ENCODE peak calls at places on chromosomes 4 and X, in four cellular contexts. W, A, P and Q are unnamed samples. For H3K27me3, the result is how much of the 10 kb centered on the place peaks cover.

GRCh38 chrX:48613502-48614160 is 16.3 kb downstream of the WDR13 start:
- DNase-seq in P (no peak), W (no peak), A (no peak), Q (no peak)

GRCh38 chr4:65670331-65671031 is at the start of gene EPHA5:
- DNase-seq in P (peak), A (no peak), W (peak), Q (no peak)

GRCh38 chr4:148052448-148052847 is 320.6 kb downstream of the ARHGAP10 start:
- DNase-seq in A (no peak), W (no peak), P (no peak), Q (no peak)

GRCh38 chr4:185020293-185020808 is 2.1 kb downstream of the HELT start:
- DNase-seq in A (no peak), P (no peak), W (no peak), Q (no peak)

GRCh38 chr4:43089730-43090129 is 197.2 kb downstream of the GRXCR1 start:
- DNase-seq in W (no peak), P (no peak), A (peak), Q (no peak)

GRCh38 chrX:134431894-134432293 is 28.1 kb upstream of the HPRT1 start:
- DNase-seq in W (no peak), A (no peak), P (no peak), Q (no peak)

GRCh38 chr4:78954048-78954666 is 14.9 kb upstream of the PAQR3 start:
- DNase-seq in A (no peak), W (no peak), P (no peak), Q (no peak)

GRCh38 chrX:23662853-23663252 is 4.4 kb upstream of the PRDX4 start:
- DNase-seq in W (peak), A (no peak), P (no peak), Q (no peak)

DNA sequence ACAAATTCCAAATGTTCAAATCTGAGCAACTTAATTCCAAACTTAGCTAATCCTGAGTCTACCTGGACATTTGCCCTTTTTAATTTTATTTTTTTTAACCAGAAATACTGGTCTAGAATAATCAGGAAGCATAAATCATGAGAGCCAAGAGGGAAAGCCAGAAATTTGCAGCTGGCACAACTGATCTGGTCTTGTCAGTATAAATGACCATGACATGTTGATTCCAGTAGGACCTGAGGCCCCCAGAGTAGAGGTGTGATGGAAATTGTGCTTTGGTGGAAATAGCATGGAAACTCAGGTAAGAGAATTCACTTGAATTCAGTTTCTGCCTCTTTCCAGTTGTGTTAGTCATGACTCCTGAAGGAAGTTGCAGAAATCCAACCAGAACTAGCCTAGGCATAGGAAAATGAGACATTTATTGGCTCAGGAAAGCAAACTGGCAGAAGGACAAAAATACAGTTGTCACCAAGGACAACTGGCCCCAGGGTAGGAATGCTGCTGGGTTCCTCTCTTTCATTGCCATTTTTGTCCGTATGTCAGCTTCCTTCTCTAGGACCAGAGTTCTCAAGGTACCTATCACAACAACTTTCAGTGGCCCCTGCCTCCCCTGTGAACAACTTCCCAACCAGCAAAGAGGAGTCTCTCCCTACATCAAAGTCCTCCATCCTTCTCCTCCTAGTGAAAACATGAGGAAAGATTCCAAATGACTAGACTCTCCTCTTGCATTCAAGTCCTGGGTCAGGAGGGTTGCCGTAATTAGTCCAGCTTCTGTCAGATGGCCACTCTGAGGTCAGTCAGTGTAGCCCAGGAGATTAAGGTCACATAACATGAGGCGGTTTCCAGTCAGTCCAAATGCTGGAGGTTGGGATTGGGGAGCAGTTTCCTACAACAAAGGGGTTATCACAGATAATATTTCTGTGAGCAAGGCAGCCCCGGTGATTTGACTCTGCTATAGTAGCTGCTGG is 29.3 kb upstream of the MYOZ2 start:
- DNase-seq in A (no peak), W (no peak), P (no peak), Q (no peak)
- H3K27ac ChIP-seq in A (peak), W (no peak), P (peak), Q (no peak)

DNA sequence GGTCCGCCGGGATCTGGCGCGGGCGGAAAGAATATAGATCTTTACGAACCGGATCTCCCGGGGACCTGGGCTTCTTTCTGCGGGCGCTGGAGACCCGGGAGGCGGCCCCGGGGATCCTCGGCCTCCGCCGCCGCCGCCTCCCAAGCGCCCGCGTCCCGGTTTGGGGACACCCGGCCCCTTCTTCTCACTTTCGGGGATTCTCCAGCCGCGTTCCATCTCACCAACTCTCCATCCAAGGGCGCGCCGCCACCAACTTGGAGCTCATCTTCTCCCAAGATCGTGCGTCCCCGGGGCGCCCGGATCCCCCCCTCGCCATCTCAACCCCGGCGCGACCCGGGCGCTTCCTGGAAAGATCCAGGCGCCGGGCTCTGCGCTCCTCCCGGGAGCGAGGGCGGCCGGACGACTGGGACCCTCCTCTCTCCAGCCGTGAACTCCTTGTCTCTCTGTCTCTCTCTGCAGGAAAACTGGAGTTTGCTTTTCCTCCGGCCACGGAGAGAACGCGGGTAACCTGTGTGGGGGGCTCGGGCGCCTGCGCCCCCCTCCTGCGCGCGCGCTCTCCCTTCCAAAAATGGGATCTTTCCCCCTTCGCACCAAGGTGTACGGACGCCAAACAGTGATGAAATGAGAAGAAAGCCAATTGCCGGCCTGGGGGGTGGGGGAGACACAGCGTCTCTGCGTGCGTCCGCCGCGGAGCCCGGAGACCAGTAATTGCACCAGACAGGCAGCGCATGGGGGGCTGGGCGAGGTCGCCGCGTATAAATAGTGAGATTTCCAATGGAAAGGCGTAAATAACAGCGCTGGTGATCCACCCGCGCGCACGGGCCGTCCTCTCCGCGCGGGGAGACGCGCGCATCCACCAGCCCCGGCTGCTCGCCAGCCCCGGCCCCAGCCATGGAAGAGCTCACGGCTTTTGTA is at the start of gene SHOX:
- DNase-seq in P (no peak), W (no peak), A (no peak), Q (no peak)
- H3K27me3 ChIP-seq in P (half or more), W (under half), A (under half), Q (under half)

GRCh38 chr4:12360391-12360790 is 931.7 kb upstream of the HS3ST1 start:
- DNase-seq in A (no peak), P (no peak), W (no peak), Q (no peak)
- H3K27ac ChIP-seq in A (no peak), P (no peak), W (no peak), Q (no peak)

DNA sequence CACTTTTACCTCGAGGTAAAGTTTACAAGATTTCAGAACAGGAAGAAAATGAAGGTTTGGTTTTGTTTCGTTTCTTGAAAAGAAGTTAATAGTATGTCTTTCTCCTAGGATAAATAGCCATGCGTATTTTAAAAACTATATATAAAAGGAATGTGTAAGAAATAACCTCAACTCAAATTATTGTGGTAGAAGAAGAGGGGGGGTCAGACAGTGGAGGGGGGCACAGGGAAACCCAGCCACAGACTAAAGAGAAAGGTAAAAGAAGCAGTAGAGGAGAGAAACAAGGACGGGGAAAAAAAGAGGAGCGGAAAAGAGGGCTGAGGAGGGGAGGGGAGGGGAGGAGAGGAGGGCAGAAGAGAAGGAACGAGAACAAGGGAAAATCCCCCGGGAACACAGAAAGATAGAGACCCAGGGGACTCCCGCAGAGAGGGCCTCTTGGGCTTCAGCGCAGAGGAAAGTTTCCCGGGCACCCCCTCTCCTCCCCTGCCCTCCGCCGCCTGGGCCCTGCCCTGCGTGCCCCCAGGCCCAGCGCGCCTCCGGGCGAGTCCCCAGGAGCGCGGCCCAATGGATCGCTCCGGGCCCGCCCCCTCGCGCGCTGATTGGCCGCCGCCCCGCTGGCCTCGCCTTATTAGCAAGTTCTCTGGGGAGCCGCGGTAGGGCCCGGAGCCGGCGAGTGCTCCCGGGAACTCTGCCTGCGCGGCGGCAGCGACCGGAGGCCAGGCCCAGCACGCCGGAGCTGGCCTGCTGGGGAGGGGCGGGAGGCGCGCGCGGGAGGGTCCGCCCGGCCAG is at the start of gene MSX1:
- DNase-seq in P (peak), W (peak), A (peak), Q (peak)
- H3K27me3 ChIP-seq in P (half or more), W (half or more), A (under half), Q (half or more)

GRCh38 chrX:68431836-68432235 is 1.5 kb downstream of the OPHN1 start:
- DNase-seq in A (no peak), W (no peak), P (no peak), Q (no peak)
- H3K27ac ChIP-seq in A (no peak), W (no peak), P (peak), Q (no peak)

GRCh38 chr4:187208641-187209040 is 485.0 kb upstream of the FAT1 start:
- DNase-seq in A (no peak), P (no peak), W (no peak), Q (no peak)

GRCh38 chr4:187215438-187215837 is 491.8 kb upstream of the FAT1 start:
- DNase-seq in W (no peak), A (no peak), P (no peak), Q (no peak)

GRCh38 chr4:187204389-187204920 is 480.8 kb upstream of the FAT1 start:
- DNase-seq in W (no peak), P (no peak), A (no peak), Q (no peak)

GRCh38 chr4:187207931-187208330 is 484.3 kb upstream of the FAT1 start:
- DNase-seq in A (no peak), P (no peak), W (no peak), Q (no peak)

GRCh38 chr4:187209921-187210613 is 486.4 kb upstream of the FAT1 start:
- DNase-seq in P (no peak), W (peak), A (no peak), Q (no peak)
- H3K27me3 ChIP-seq in P (under half), W (under half), A (under half), Q (under half)

GRCh38 chr4:36485885-36486284 is 204.5 kb downstream of the DTHD1 start:
- DNase-seq in W (no peak), A (no peak), P (no peak), Q (no peak)
- H3K27ac ChIP-seq in W (no peak), A (no peak), P (no peak), Q (no peak)

GRCh38 chrX:68594769-68595168 is 52.7 kb upstream of the STARD8 start:
- DNase-seq in A (no peak), P (no peak), W (no peak), Q (no peak)

GRCh38 chrX:68584221-68584620 is 63.2 kb upstream of the STARD8 start:
- DNase-seq in W (no peak), P (no peak), A (no peak), Q (no peak)

GRCh38 chrX:68589372-68589753 is 58.1 kb upstream of the STARD8 start:
- DNase-seq in A (no peak), P (no peak), W (no peak), Q (no peak)

DNA sequence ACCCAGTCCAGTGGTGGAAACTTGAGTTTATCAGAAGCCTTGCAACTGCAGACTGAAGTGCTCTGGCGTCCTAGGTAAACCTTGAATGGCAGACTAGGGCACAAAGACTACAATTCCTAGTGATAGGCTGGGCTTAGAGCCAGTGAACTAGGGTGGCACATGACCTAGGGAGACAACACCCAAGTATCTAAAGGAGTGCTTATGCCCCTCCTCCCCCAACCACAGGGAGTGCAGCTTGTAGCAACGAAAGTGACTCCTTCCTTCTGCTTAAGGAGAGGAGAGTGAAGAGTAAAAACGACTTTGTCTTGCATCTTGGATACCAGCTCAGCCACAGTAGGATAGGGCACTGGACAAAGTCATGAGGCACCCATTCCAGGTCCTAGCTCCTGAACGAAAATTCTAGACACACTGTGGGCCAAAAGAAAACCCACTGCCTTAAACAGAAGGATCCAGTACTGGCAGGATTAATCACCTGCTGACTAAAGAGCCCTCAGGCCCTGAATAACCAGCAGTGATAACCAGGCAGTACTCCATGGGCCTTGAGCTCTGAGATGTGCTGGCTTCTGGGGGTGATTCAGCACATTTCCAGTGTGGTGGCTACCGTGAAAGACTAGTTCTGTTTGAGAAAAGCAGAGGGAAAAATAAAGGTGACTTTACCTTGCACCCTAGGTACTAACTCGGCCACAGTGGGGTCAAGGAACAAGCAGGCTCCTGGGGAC is 58.7 kb upstream of the STARD8 start:
- DNase-seq in A (no peak), W (no peak), P (no peak), Q (no peak)
- H3K27me3 ChIP-seq in A (under half), W (under half), P (under half), Q (under half)

GRCh38 chr4:121684016-121684415 is 12.8 kb downstream of the ANXA5 start:
- DNase-seq in A (no peak), W (no peak), P (no peak), Q (no peak)

GRCh38 chr4:121688696-121689095 is 8.1 kb downstream of the ANXA5 start:
- DNase-seq in W (no peak), A (no peak), P (no peak), Q (no peak)

GRCh38 chr4:121686265-121686664 is 10.5 kb downstream of the ANXA5 start:
- DNase-seq in A (no peak), P (no peak), W (no peak), Q (no peak)

GRCh38 chr4:121688261-121688660 is 8.5 kb downstream of the ANXA5 start:
- DNase-seq in A (no peak), P (no peak), W (no peak), Q (no peak)

GRCh38 chr4:121685257-121685656 is 11.5 kb downstream of the ANXA5 start:
- DNase-seq in W (no peak), A (no peak), P (no peak), Q (no peak)
- H3K27ac ChIP-seq in W (no peak), A (no peak), P (no peak), Q (no peak)